ENCODE peak calls at places on chromosomes 12 and 14, in four cellular contexts. D, I, Y and M are unnamed samples.

GRCh38 chr12:49705479-49706267 is 1.5 kb downstream of the FMNL3 start:
- DNase-seq in D (peak; percentile 29), I (peak; percentile 14), Y (peak; percentile 51), M (no peak)

GRCh38 chr12:100234591-100235304 is 32.1 kb downstream of the DEPDC4 start:
- DNase-seq in D (no peak), I (no peak), Y (no peak), M (peak; percentile 50)

GRCh38 chr12:42315108-42315507 is 10.8 kb downstream of the ZCRB1 start:
- DNase-seq in D (no peak), I (no peak), Y (no peak), M (no peak)

GRCh38 chr14:66224492-66225178 is 261.5 kb upstream of the CCDC196 start:
- DNase-seq in D (no peak), I (no peak), Y (no peak), M (peak; percentile 31)

GRCh38 chr14:35044939-35045797 is 904 bp upstream of the FAM177A1 start:
- DNase-seq in D (no peak), I (no peak), Y (no peak), M (no peak)

GRCh38 chr12:54701940-54702592 is 53.9 kb upstream of the DCD start:
- DNase-seq in D (no peak), I (no peak), Y (no peak), M (peak; percentile 40)

GRCh38 chr12:56115329-56115728 is 1.1 kb upstream of the RPL41 start:
- DNase-seq in D (no peak), I (peak; percentile 42), Y (no peak), M (no peak)

GRCh38 chr14:65424531-65424930 is 12.0 kb downstream of the FUT8 start:
- DNase-seq in D (no peak), I (no peak), Y (no peak), M (no peak)

GRCh38 chr12:51460519-51460918 is 35.9 kb downstream of the SLC4A8 start:
- DNase-seq in D (no peak), I (no peak), Y (no peak), M (no peak)

GRCh38 chr12:52714887-52715281 is 11.6 kb upstream of the KRT77 start:
- DNase-seq in D (no peak), I (no peak), Y (no peak), M (no peak)

GRCh38 chr12:11746024-11746771 is 96.7 kb downstream of the ETV6 start:
- DNase-seq in D (no peak), I (no peak), Y (no peak), M (no peak)

GRCh38 chr12:7512528-7512927 is 9.0 kb upstream of the CD163 start:
- DNase-seq in D (no peak), I (peak; percentile 15), Y (no peak), M (peak; percentile 3)

GRCh38 chr12:67943295-67943892 is 45.9 kb upstream of the IFNG-AS1 start:
- DNase-seq in D (no peak), I (peak; percentile 78), Y (no peak), M (peak; percentile 80)

GRCh38 chr12:7433276-7433822 is 10.6 kb downstream of the CD163L1 start:
- DNase-seq in D (no peak), I (no peak), Y (no peak), M (no peak)

GRCh38 chr14:94129111-94129757 is at the start of gene IFI27L2:
- DNase-seq in D (peak; percentile 82), I (peak; percentile 54), Y (peak; percentile 74), M (peak; percentile 69)

GRCh38 chr14:94126800-94127199 is 2.6 kb downstream of the IFI27L2 start:
- DNase-seq in D (no peak), I (no peak), Y (no peak), M (no peak)

GRCh38 chr14:94127330-94127729 is 2.1 kb downstream of the IFI27L2 start:
- DNase-seq in D (no peak), I (no peak), Y (no peak), M (no peak)

GRCh38 chr14:94129758-94130414 is 482 bp upstream of the IFI27L2 start:
- DNase-seq in D (peak; percentile 50), I (no peak), Y (peak; percentile 52), M (no peak)

DNA sequence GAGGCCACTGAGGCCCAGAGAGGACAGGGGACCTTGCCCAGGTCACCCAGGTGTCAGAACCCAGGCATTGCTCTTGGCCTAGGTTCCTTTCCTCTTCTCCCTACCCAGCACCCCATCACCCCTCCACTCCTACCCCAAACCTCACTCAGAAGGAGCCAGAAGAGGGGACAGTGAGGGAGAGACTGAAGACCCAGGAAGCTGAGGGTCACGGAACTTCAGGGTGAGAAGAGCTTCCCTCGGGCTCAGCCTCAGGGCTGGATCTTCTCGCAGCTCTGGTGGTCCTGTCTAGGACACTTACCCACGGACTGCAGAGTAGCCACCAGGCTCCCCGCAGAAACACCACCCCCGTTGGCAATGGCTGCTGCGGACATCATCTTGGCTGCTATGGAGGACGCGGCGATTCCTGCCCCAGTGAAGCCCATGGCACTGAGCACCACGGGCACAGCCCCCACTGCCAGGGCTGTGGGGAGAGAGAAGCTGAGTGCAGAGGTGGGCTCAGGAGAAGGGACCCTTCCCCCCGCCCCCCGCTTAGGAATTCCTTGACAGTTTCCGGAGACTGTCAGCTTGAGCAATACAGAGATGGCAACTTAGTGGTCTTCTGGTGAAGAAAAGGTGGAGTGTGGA is 1.1 kb downstream of the IFI27L2 start:
- DNase-seq in D (no peak), I (no peak), Y (no peak), M (no peak)
- H3K4me1 ChIP-seq in D (peaks cover 17% of the 10 kb centered on the region), I (peaks cover 16% of the 10 kb centered on the region), Y (no peaks in the 10 kb centered on the region), M (no peaks in the 10 kb centered on the region)

GRCh38 chr14:48788771-48789170 is 797.4 kb downstream of the RPS29 start:
- DNase-seq in D (no peak), I (no peak), Y (no peak), M (no peak)

DNA sequence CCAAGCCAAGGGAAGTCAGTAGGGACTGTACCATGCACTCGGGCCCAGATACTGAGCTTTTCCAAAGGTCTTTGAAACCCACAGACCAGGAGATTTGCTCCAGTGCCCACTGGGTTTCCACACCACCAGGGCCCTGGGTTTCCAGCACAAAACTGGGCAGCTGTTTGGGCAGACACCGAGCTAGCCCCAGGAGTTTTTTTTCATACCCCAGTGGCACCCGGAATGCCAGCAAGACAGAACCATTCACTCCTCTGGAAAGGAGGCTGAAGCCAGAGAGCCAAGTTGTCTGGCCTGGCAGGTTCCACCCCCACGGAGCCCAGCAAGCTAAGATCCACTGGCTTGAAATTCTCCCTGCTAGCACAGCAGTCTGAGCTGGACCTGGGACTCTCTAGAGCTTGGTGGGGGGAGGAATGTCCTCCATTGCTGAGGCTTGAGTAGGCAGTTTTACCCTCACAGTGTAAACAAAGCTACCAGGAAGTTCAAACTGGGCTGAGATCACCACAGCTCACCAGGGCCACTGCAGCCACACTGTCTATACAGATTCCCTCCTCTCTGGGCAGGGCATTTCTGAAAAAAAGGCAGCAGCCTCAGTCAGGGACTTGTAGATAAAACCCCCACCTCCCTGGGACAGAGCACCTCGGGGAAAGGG is 793.7 kb downstream of the RPS29 start:
- DNase-seq in D (no peak), I (no peak), Y (no peak), M (peak; percentile 2)
- H3K27ac ChIP-seq in D (no peak overlapping the region), I (no peak overlapping the region), Y (no peak overlapping the region), M (no peak overlapping the region)

GRCh38 chr12:109716092-109716479 is 2.5 kb downstream of the FAM222A start:
- DNase-seq in D (no peak), I (no peak), Y (no peak), M (no peak)
- H3K4me3 ChIP-seq in D (peak overlapping the region; percentile 84), I (no peak overlapping the region), Y (peak overlapping the region; percentile 76), M (no peak overlapping the region)

GRCh38 chr12:104299842-104300481 is 3.6 kb upstream of the EID3 start:
- DNase-seq in D (no peak), I (no peak), Y (no peak), M (peak; percentile 28)
- H3K4me1 ChIP-seq in D (peaks cover 85% of the 10 kb centered on the region), I (peaks cover 15% of the 10 kb centered on the region), Y (peaks cover 78% of the 10 kb centered on the region), M (peaks cover 4% of the 10 kb centered on the region)

DNA sequence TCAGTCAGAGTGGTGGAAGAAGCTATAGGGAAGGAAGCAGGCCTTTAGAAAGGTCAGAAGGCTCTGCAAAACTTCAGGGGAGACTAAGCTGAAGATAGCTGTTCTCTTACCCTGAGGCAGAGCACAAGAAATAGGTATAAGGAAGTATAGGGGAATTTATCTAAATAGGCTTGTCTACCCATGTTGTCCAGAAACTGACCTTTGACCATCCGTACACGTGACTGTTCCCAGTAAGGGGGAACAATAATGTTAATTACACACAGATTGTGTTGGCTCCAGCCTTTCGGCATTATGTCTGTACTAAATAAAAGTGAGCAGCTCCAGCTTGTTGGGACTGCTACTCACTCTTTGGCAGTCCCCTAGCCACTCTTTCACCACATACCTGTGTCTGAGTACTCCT is 59.0 kb downstream of the SLCO1B1 start:
- DNase-seq in D (no peak), I (no peak), Y (no peak), M (peak; percentile 29)
- H3K27ac ChIP-seq in D (no peak overlapping the region), I (no peak overlapping the region), Y (no peak overlapping the region), M (no peak overlapping the region)

DNA sequence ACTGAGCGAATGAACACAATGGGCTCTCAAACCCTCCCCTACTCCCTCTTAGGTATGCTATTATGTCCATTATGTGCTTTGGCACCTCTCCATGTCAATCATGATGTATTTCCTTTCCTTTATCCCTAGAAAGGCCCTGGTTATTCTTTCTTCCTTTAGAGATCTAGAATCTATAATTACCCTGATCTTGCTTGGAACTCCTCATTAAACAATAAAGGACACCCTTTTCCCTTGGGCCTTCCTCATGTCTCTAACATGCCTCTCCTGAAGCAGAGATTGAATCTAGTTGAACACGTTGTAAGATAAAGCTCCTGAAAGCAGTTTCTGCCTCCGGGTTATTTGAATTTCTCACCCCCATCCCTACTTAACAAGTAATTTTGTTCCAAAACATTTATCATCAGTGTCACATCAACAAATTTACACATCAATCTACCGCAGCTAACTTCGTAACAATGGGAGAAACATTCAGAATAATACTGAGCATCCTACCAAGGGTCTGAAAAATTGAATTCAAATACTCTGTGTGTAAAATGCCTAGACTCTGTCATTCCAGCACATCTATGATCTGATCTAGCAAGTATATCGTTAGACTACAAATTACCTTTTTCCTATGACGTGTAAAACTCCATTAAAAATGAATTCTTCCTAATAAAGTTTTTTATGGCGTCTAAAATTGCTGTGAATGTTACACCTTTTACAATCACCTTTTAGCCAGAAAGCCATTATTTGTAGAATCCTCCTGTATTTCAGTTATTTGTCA is 5.4 kb downstream of the USP44 start:
- DNase-seq in D (no peak), I (no peak), Y (no peak), M (no peak)
- H3K4me3 ChIP-seq in D (no peak overlapping the region), I (no peak overlapping the region), Y (no peak overlapping the region), M (no peak overlapping the region)

GRCh38 chr12:1453801-1454200 is 140.6 kb downstream of the FBXL14 start:
- DNase-seq in D (no peak), I (no peak), Y (no peak), M (no peak)
- H3K4me1 ChIP-seq in D (peaks cover 9% of the 10 kb centered on the region), I (no peaks in the 10 kb centered on the region), Y (peaks cover 14% of the 10 kb centered on the region), M (no peaks in the 10 kb centered on the region)

GRCh38 chr14:99604766-99605298 is 825 bp upstream of the CCDC85C start:
- DNase-seq in D (no peak), I (peak; percentile 51), Y (no peak), M (peak; percentile 36)
- H3K27ac ChIP-seq in D (peak overlapping the region; percentile 93), I (peak overlapping the region; percentile 94), Y (peak overlapping the region; percentile 87), M (peak overlapping the region; percentile 85)